ENCODE peak calls at places on chromosome 16, in four cellular contexts. P is HCT116, C is K562, Z is HepG2. N is an unnamed sample.

GRCh38 chr16:10191096-10191495 is 8.9 kb upstream of the GRIN2A start:
- DNase-seq in P (no peak), C (no peak), Z (no peak), N (no peak)

GRCh38 chr16:18782697-18783429 is 7.3 kb downstream of the RPS15A start:
- DNase-seq in P (no peak), C (no peak), Z (no peak), N (no peak)

GRCh38 chr16:51967566-51967965 is 579.4 kb downstream of the TOX3 start:
- DNase-seq in P (no peak), C (no peak), Z (no peak), N (no peak)

GRCh38 chr16:22253272-22253671 is 43.9 kb upstream of the POLR3E start:
- DNase-seq in P (no peak), C (no peak), Z (no peak), N (no peak)

GRCh38 chr16:52501746-52502145 is 45.2 kb downstream of the TOX3 start:
- DNase-seq in P (no peak), C (no peak), Z (no peak), N (no peak)

GRCh38 chr16:17885659-17886200 is 415.0 kb upstream of the XYLT1 start:
- DNase-seq in P (no peak), C (no peak), Z (no peak), N (no peak)

GRCh38 chr16:71474864-71475263 is 12.8 kb upstream of the ZNF23 start:
- DNase-seq in P (peak), C (no peak), Z (no peak), N (no peak)

GRCh38 chr16:81394416-81394815 is 50.2 kb upstream of the CMIP start:
- DNase-seq in P (no peak), C (no peak), Z (no peak), N (no peak)

GRCh38 chr16:46620265-46621005 is 744 bp downstream of the SHCBP1 start:
- DNase-seq in P (no peak), C (peak), Z (no peak), N (no peak)

GRCh38 chr16:88013766-88014165 is 62.5 kb downstream of the BANP start:
- DNase-seq in P (no peak), C (no peak), Z (no peak), N (no peak)

GRCh38 chr16:28112908-28113307 is 49.4 kb upstream of the GSG1L start:
- DNase-seq in P (no peak), C (no peak), Z (no peak), N (no peak)

GRCh38 chr16:27317738-27318398 is 4.1 kb downstream of the IL4R start:
- DNase-seq in P (no peak), C (no peak), Z (no peak), N (no peak)

GRCh38 chr16:23423496-23424049 is 29.4 kb downstream of the COG7 start:
- DNase-seq in P (peak), C (no peak), Z (peak), N (peak)

GRCh38 chr16:57091200-57091989 is 988 bp upstream of the CPNE2 start:
- DNase-seq in P (peak), C (no peak), Z (peak), N (no peak)

GRCh38 chr16:81036751-81037350 is 1.2 kb downstream of the ATMIN start:
- DNase-seq in P (no peak), C (no peak), Z (peak), N (no peak)

GRCh38 chr16:15811778-15812750 is 44.8 kb downstream of the MYH11 start:
- DNase-seq in P (no peak), C (no peak), Z (no peak), N (peak)
- TF ChIP-seq TCF7L2 in P (no peak), C (no peak), Z (no peak), N (peak)

GRCh38 chr16:15689290-15689689 is 39.2 kb downstream of the NDE1 start:
- DNase-seq in P (no peak), C (no peak), Z (no peak), N (no peak)

GRCh38 chr16:15694499-15694898 is 44.5 kb downstream of the NDE1 start:
- DNase-seq in P (no peak), C (no peak), Z (no peak), N (no peak)

GRCh38 chr16:15691046-15691445 is 41.0 kb downstream of the NDE1 start:
- DNase-seq in P (no peak), C (no peak), Z (no peak), N (no peak)

GRCh38 chr16:15686287-15686686 is 36.2 kb downstream of the NDE1 start:
- DNase-seq in P (no peak), C (no peak), Z (no peak), N (no peak)

DNA sequence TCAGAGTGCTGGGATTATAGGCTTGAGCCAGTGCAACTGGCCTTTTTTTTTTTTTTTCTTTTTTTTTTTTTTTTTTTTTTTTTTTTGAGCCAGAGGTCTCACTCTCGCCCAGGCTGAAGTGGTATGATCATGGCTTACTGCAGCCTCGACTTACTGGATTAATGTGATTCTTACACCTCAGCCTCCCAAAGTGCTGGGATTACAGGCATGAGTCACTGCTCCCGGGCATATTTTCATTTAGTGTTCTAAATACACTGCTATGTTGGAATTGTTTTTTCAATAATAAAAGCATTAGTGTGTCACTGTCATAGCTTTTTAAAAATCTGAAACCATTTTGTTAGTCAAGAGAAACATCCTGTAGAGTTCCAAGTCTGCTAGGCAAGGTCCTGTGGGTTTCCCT is 40.3 kb downstream of the NDE1 start:
- DNase-seq in P (no peak), C (no peak), Z (no peak), N (no peak)
- TF ChIP-seq REST in P (no peak), C (no peak), Z (no peak), N (no peak)

GRCh38 chr16:4614571-4615388 is at the start of gene UBALD1:
- DNase-seq in P (peak), C (peak), Z (peak), N (peak)

GRCh38 chr16:4613636-4614570 is 785 bp downstream of the UBALD1 start:
- DNase-seq in P (no peak), C (peak), Z (peak), N (no peak)

GRCh38 chr16:4617880-4618279 is 3.2 kb upstream of the UBALD1 start:
- DNase-seq in P (no peak), C (no peak), Z (peak), N (no peak)

GRCh38 chr16:4615389-4616046 is 830 bp upstream of the UBALD1 start:
- DNase-seq in P (no peak), C (no peak), Z (no peak), N (no peak)

GRCh38 chr16:4616047-4616811 is 1.5 kb upstream of the UBALD1 start:
- DNase-seq in P (peak), C (peak), Z (peak), N (peak)
- TF ChIP-seq POLR2AphosphoS5 in P (peak), C (peak), Z (peak), N (peak)

DNA sequence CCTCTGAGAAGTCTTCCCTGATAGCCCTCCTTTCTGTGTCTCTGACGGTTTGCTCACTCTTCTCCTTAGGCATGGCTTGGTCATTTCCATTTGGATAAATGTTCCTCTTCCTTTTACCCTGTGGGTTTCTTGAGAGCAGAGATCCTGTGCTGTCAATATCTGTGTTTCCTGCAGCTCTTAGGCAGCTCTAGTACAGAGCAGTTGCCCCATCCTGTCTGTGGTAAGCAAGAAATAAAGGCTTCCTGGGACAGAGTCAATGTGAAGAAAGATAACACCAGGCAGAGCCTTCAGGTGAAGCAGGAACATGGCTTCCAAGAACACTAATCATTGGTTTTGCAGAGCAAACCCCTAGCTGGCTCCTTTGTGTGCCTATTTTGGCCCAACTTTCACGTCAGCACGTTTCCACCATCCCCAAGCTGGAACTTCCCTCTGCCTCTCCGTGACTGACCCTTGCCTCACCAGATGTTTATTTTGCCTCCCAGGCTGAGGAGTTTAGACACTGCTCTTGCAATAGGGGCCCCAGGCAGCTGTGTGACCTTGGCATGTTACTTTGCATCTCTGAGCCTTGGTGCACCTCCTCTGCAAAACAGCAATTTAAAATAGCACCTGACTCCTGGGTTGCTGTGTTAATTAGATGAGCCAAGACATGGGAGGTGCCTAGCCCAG is 49.6 kb upstream of the SIAH1 start:
- DNase-seq in P (no peak), C (no peak), Z (no peak), N (no peak)
- TF ChIP-seq TCF7L2 in P (no peak), C (no peak), Z (no peak), N (no peak)

GRCh38 chr16:85424260-85425060 is 188.7 kb upstream of the GSE1 start:
- DNase-seq in P (no peak), C (no peak), Z (no peak), N (no peak)
- TF ChIP-seq REST in P (no peak), C (no peak), Z (no peak), N (no peak)

GRCh38 chr16:69085032-69085695 is 20.3 kb upstream of the HAS3 start:
- DNase-seq in P (no peak), C (no peak), Z (no peak), N (no peak)

GRCh38 chr16:69093974-69094373 is 11.5 kb upstream of the HAS3 start:
- DNase-seq in P (no peak), C (no peak), Z (no peak), N (no peak)

GRCh38 chr16:69087161-69087581 is 18.3 kb upstream of the HAS3 start:
- DNase-seq in P (no peak), C (no peak), Z (no peak), N (no peak)

GRCh38 chr16:69088684-69089083 is 16.8 kb upstream of the HAS3 start:
- DNase-seq in P (no peak), C (no peak), Z (no peak), N (no peak)

GRCh38 chr16:69089091-69089912 is 16.2 kb upstream of the HAS3 start:
- DNase-seq in P (no peak), C (peak), Z (peak), N (no peak)
- TF ChIP-seq POLR2AphosphoS5 in P (no peak), C (peak), Z (no peak), N (no peak)

GRCh38 chr16:15418206-15418605 is 16.2 kb upstream of the BMERB1 start:
- DNase-seq in P (no peak), C (no peak), Z (no peak), N (no peak)
- TF ChIP-seq TCF7L2 in P (no peak), C (no peak), Z (no peak), N (no peak)

GRCh38 chr16:30967795-30968194 is 10.2 kb downstream of the SETD1A start:
- DNase-seq in P (no peak), C (no peak), Z (no peak), N (no peak)

GRCh38 chr16:30964540-30965226 is 7.1 kb downstream of the SETD1A start:
- DNase-seq in P (no peak), C (no peak), Z (no peak), N (no peak)

GRCh38 chr16:30965436-30965835 is 7.9 kb downstream of the SETD1A start:
- DNase-seq in P (no peak), C (peak), Z (no peak), N (no peak)

GRCh38 chr16:30963925-30964511 is 6.5 kb downstream of the SETD1A start:
- DNase-seq in P (no peak), C (no peak), Z (no peak), N (no peak)

DNA sequence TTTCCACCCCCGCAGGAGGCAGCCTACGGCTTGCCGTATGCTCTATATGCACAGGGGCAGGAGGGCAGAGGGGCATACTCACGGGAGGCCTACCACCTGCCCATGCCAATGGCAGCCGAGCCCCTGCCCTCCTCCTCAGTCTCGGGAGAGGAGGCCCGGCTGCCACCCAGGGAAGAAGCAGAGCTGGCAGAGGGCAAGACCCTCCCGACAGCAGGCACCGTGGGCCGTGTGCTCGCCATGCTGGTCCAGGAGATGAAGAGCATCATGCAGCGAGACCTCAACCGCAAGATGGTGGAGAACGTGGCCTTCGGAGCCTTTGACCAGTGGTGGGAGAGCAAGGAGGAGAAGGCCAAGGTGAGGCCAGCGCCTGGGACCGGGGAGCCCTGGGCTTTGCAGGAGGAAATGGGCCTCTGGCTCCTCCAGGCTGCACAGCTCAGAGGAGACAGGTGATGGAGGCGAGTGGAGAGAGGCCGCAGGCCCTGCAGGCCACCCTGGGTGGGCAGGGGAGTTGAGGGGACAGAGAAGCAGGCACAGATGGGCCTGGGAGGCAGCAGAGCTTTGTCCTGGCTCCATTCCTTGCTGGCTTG is 8.6 kb downstream of the SETD1A start:
- DNase-seq in P (no peak), C (no peak), Z (no peak), N (no peak)
- TF ChIP-seq REST in P (no peak), C (no peak), Z (no peak), N (no peak)

N was measured in Panc1.